ENCODE peak calls at places on chromosomes 16 and 17, in nine cellular contexts. One of them, this sample, is unnamed. For H3K4me1, the result is how much of the 10 kb centered on the place peaks cover.

GRCh38 chr16:58099956-58100300 is 29.3 kb downstream of the CFAP20 start:
- DNase-seq in neural progenitor cell: no peak
- DNase-seq in CD8-positive, alpha-beta memory T cell: no peak
- DNase-seq in left lung: no peak
- DNase-seq in naive thymus-derived CD4-positive, alpha-beta T cell: no peak
- DNase-seq in uterus: no peak
- DNase-seq in Caco-2: no peak
- DNase-seq in adrenal gland: no peak
- DNase-seq in GM23338: no peak
- DNase-seq in this sample: no peak

GRCh38 chr16:79090966-79091365 is 509.6 kb downstream of the MAF start:
- DNase-seq in neural progenitor cell: no peak
- DNase-seq in CD8-positive, alpha-beta memory T cell: no peak
- DNase-seq in left lung: no peak
- DNase-seq in naive thymus-derived CD4-positive, alpha-beta T cell: no peak
- DNase-seq in uterus: no peak
- DNase-seq in Caco-2: no peak
- DNase-seq in adrenal gland: no peak
- DNase-seq in GM23338: no peak
- DNase-seq in this sample: no peak

GRCh38 chr17:12282056-12282455 is 261.4 kb downstream of the MAP2K4 start:
- DNase-seq in neural progenitor cell: no peak
- DNase-seq in CD8-positive, alpha-beta memory T cell: no peak
- DNase-seq in left lung: no peak
- DNase-seq in naive thymus-derived CD4-positive, alpha-beta T cell: no peak
- DNase-seq in uterus: no peak
- DNase-seq in Caco-2: no peak
- DNase-seq in adrenal gland: no peak
- DNase-seq in GM23338: no peak
- DNase-seq in this sample: no peak

GRCh38 chr16:89460556-89460955 is 29.8 kb downstream of the ANKRD11 start:
- DNase-seq in neural progenitor cell: no peak
- DNase-seq in CD8-positive, alpha-beta memory T cell: no peak
- DNase-seq in left lung: no peak
- DNase-seq in naive thymus-derived CD4-positive, alpha-beta T cell: no peak
- DNase-seq in uterus: no peak
- DNase-seq in Caco-2: no peak
- DNase-seq in adrenal gland: no peak
- DNase-seq in GM23338: no peak
- DNase-seq in this sample: no peak

GRCh38 chr17:80317706-80317980 is 57.0 kb downstream of the RNF213 start:
- DNase-seq in neural progenitor cell: no peak
- DNase-seq in CD8-positive, alpha-beta memory T cell: no peak
- DNase-seq in left lung: no peak
- DNase-seq in naive thymus-derived CD4-positive, alpha-beta T cell: no peak
- DNase-seq in uterus: no peak
- DNase-seq in Caco-2: no peak
- DNase-seq in adrenal gland: no peak
- DNase-seq in GM23338: no peak
- DNase-seq in this sample: no peak

GRCh38 chr17:71760062-71760720 is 360.6 kb upstream of the SOX9 start:
- DNase-seq in neural progenitor cell: no peak
- DNase-seq in CD8-positive, alpha-beta memory T cell: no peak
- DNase-seq in left lung: no peak
- DNase-seq in naive thymus-derived CD4-positive, alpha-beta T cell: no peak
- DNase-seq in uterus: no peak
- DNase-seq in Caco-2: no peak
- DNase-seq in adrenal gland: no peak
- DNase-seq in GM23338: no peak
- DNase-seq in this sample: no peak

GRCh38 chr16:54694651-54695050 is 236.0 kb upstream of the IRX5 start:
- DNase-seq in neural progenitor cell: no peak
- DNase-seq in CD8-positive, alpha-beta memory T cell: no peak
- DNase-seq in left lung: no peak
- DNase-seq in naive thymus-derived CD4-positive, alpha-beta T cell: no peak
- DNase-seq in uterus: no peak
- DNase-seq in Caco-2: no peak
- DNase-seq in adrenal gland: no peak
- DNase-seq in GM23338: no peak
- DNase-seq in this sample: no peak

GRCh38 chr17:74467221-74467951 is 952 bp downstream of the CD300A start:
- DNase-seq in neural progenitor cell: peak
- DNase-seq in CD8-positive, alpha-beta memory T cell: no peak
- DNase-seq in left lung: peak
- DNase-seq in naive thymus-derived CD4-positive, alpha-beta T cell: no peak
- DNase-seq in uterus: no peak
- DNase-seq in Caco-2: no peak
- DNase-seq in adrenal gland: no peak
- DNase-seq in GM23338: peak
- DNase-seq in this sample: no peak

GRCh38 chr17:8084250-8084649 is 3.3 kb downstream of the ALOX12B start:
- DNase-seq in neural progenitor cell: no peak
- DNase-seq in CD8-positive, alpha-beta memory T cell: no peak
- DNase-seq in left lung: no peak
- DNase-seq in naive thymus-derived CD4-positive, alpha-beta T cell: no peak
- DNase-seq in uterus: no peak
- DNase-seq in Caco-2: no peak
- DNase-seq in adrenal gland: no peak
- DNase-seq in GM23338: no peak
- DNase-seq in this sample: no peak

GRCh38 chr16:10738231-10739077 is 5.2 kb upstream of the NUBP1 start:
- DNase-seq in neural progenitor cell: no peak
- DNase-seq in CD8-positive, alpha-beta memory T cell: no peak
- DNase-seq in left lung: no peak
- DNase-seq in naive thymus-derived CD4-positive, alpha-beta T cell: no peak
- DNase-seq in uterus: peak
- DNase-seq in Caco-2: peak
- DNase-seq in adrenal gland: peak
- DNase-seq in GM23338: peak
- DNase-seq in this sample: peak

GRCh38 chr17:55056530-55056929 is 88.0 kb downstream of the STXBP4 start:
- DNase-seq in neural progenitor cell: no peak
- DNase-seq in CD8-positive, alpha-beta memory T cell: no peak
- DNase-seq in left lung: no peak
- DNase-seq in naive thymus-derived CD4-positive, alpha-beta T cell: no peak
- DNase-seq in uterus: no peak
- DNase-seq in Caco-2: no peak
- DNase-seq in adrenal gland: no peak
- DNase-seq in GM23338: peak
- DNase-seq in this sample: no peak

GRCh38 chr16:6967796-6968195 is 364.8 kb upstream of the RBFOX1 start:
- DNase-seq in neural progenitor cell: peak
- DNase-seq in CD8-positive, alpha-beta memory T cell: no peak
- DNase-seq in left lung: no peak
- DNase-seq in naive thymus-derived CD4-positive, alpha-beta T cell: no peak
- DNase-seq in uterus: no peak
- DNase-seq in Caco-2: no peak
- DNase-seq in adrenal gland: no peak
- DNase-seq in GM23338: no peak
- DNase-seq in this sample: no peak
- H3K4me3 ChIP-seq in neural progenitor cell: no peak
- H3K4me3 ChIP-seq in CD8-positive, alpha-beta memory T cell: no peak
- H3K4me3 ChIP-seq in left lung: no peak
- H3K4me3 ChIP-seq in naive thymus-derived CD4-positive, alpha-beta T cell: no peak
- H3K4me3 ChIP-seq in uterus: no peak
- H3K4me3 ChIP-seq in Caco-2: no peak
- H3K4me3 ChIP-seq in adrenal gland: no peak
- H3K4me3 ChIP-seq in GM23338: no peak
- H3K4me3 ChIP-seq in this sample: no peak

DNA sequence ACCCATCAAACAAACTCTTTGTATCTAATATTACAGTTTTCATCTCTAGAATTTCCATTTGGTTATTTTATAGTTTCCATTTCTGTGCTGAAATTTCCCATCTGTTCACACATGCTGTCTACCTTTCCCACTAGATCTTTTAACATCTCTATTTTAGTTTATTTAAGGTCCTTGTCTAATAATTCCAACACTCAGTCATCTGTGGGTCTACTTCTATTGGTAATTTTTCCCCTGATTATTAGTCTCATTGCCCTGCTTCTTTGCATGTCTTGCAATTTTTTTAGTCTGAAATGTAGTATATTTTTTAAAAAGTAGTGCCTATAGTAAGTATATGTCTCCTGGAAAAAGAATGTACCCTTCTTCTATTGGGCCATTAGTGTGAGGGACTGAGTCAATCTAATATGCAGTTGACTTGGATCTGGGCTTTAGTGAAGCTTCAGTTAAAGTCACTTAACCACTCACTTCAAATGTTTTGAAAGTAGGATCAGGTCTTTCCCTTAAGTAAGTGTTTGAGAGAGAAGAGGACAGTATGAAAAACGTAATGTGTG is 370.8 kb downstream of the SEC14L1 start:
- DNase-seq in neural progenitor cell: no peak
- DNase-seq in CD8-positive, alpha-beta memory T cell: no peak
- DNase-seq in left lung: no peak
- DNase-seq in naive thymus-derived CD4-positive, alpha-beta T cell: no peak
- DNase-seq in uterus: no peak
- DNase-seq in Caco-2: no peak
- DNase-seq in adrenal gland: no peak
- DNase-seq in GM23338: no peak
- DNase-seq in this sample: no peak
- H3K4me1 ChIP-seq in neural progenitor cell: under half
- H3K4me1 ChIP-seq in CD8-positive, alpha-beta memory T cell: under half
- H3K4me1 ChIP-seq in left lung: under half
- H3K4me1 ChIP-seq in naive thymus-derived CD4-positive, alpha-beta T cell: under half
- H3K4me1 ChIP-seq in uterus: under half
- H3K4me1 ChIP-seq in Caco-2: under half
- H3K4me1 ChIP-seq in adrenal gland: under half
- H3K4me1 ChIP-seq in GM23338: under half
- H3K4me1 ChIP-seq in this sample: under half

GRCh38 chr17:56937688-56938087 is 23.2 kb downstream of the COIL start:
- DNase-seq in neural progenitor cell: no peak
- DNase-seq in CD8-positive, alpha-beta memory T cell: no peak
- DNase-seq in left lung: no peak
- DNase-seq in naive thymus-derived CD4-positive, alpha-beta T cell: no peak
- DNase-seq in uterus: no peak
- DNase-seq in Caco-2: no peak
- DNase-seq in adrenal gland: no peak
- DNase-seq in GM23338: no peak
- DNase-seq in this sample: no peak
- H3K4me3 ChIP-seq in neural progenitor cell: no peak
- H3K4me3 ChIP-seq in CD8-positive, alpha-beta memory T cell: no peak
- H3K4me3 ChIP-seq in left lung: no peak
- H3K4me3 ChIP-seq in naive thymus-derived CD4-positive, alpha-beta T cell: no peak
- H3K4me3 ChIP-seq in uterus: no peak
- H3K4me3 ChIP-seq in Caco-2: no peak
- H3K4me3 ChIP-seq in adrenal gland: no peak
- H3K4me3 ChIP-seq in GM23338: no peak
- H3K4me3 ChIP-seq in this sample: no peak

DNA sequence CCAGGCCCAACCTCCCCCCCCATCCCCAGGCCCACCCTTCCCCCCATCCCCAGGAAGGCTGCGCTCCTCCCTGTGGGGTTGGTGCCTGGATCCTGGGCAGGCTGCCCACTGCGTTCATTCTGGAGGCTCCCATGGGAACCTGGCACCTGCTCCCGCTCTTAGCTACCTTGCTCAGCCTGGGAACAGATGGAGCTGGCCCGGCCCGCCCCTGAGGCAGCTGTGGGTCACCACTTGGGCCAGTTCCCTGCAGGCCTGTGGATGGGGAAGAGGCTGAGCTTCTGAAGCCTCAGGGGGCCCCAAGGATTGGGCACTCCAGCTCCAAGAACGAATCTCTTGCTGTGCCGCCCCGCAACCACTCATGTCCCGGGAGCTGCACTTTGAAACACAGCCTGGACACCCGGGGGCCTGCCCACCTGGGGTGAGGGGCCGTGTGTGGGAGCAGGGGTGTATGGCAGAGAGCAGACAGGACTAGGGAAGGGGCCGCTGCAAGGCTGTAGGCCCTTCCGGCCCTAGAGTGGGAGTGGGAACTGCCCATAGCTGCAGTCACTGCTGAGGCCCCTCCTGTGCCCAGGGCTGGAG is 37.7 kb downstream of the BAHCC1 start:
- DNase-seq in neural progenitor cell: no peak
- DNase-seq in CD8-positive, alpha-beta memory T cell: no peak
- DNase-seq in left lung: no peak
- DNase-seq in naive thymus-derived CD4-positive, alpha-beta T cell: no peak
- DNase-seq in uterus: no peak
- DNase-seq in Caco-2: no peak
- DNase-seq in adrenal gland: no peak
- DNase-seq in GM23338: no peak
- DNase-seq in this sample: no peak
- H3K4me1 ChIP-seq in neural progenitor cell: under half
- H3K4me1 ChIP-seq in CD8-positive, alpha-beta memory T cell: under half
- H3K4me1 ChIP-seq in left lung: under half
- H3K4me1 ChIP-seq in naive thymus-derived CD4-positive, alpha-beta T cell: under half
- H3K4me1 ChIP-seq in uterus: under half
- H3K4me1 ChIP-seq in Caco-2: under half
- H3K4me1 ChIP-seq in adrenal gland: under half
- H3K4me1 ChIP-seq in GM23338: under half
- H3K4me1 ChIP-seq in this sample: under half

GRCh38 chr16:68276223-68276622 is 11.9 kb downstream of the SLC7A6 start:
- DNase-seq in neural progenitor cell: no peak
- DNase-seq in CD8-positive, alpha-beta memory T cell: no peak
- DNase-seq in left lung: no peak
- DNase-seq in naive thymus-derived CD4-positive, alpha-beta T cell: no peak
- DNase-seq in uterus: no peak
- DNase-seq in Caco-2: no peak
- DNase-seq in adrenal gland: no peak
- DNase-seq in GM23338: no peak
- DNase-seq in this sample: no peak
- H3K4me3 ChIP-seq in neural progenitor cell: no peak
- H3K4me3 ChIP-seq in CD8-positive, alpha-beta memory T cell: peak
- H3K4me3 ChIP-seq in left lung: no peak
- H3K4me3 ChIP-seq in naive thymus-derived CD4-positive, alpha-beta T cell: peak
- H3K4me3 ChIP-seq in uterus: no peak
- H3K4me3 ChIP-seq in Caco-2: no peak
- H3K4me3 ChIP-seq in adrenal gland: no peak
- H3K4me3 ChIP-seq in GM23338: no peak
- H3K4me3 ChIP-seq in this sample: no peak

GRCh38 chr17:2685696-2686095 is 25.9 kb downstream of the CLUH start:
- DNase-seq in neural progenitor cell: no peak
- DNase-seq in CD8-positive, alpha-beta memory T cell: no peak
- DNase-seq in left lung: peak
- DNase-seq in naive thymus-derived CD4-positive, alpha-beta T cell: no peak
- DNase-seq in uterus: no peak
- DNase-seq in Caco-2: no peak
- DNase-seq in adrenal gland: no peak
- DNase-seq in GM23338: no peak
- DNase-seq in this sample: no peak
- H3K4me1 ChIP-seq in neural progenitor cell: under half
- H3K4me1 ChIP-seq in CD8-positive, alpha-beta memory T cell: under half
- H3K4me1 ChIP-seq in left lung: under half
- H3K4me1 ChIP-seq in naive thymus-derived CD4-positive, alpha-beta T cell: under half
- H3K4me1 ChIP-seq in uterus: under half
- H3K4me1 ChIP-seq in Caco-2: under half
- H3K4me1 ChIP-seq in adrenal gland: under half
- H3K4me1 ChIP-seq in GM23338: under half
- H3K4me1 ChIP-seq in this sample: under half

This sample was measured in cardiac muscle cell.